ENCODE peak calls at places on chromosomes 13 and 19, in ten cellular contexts. T, O, J, I, W, B, D, C, M and N are unnamed samples.

GRCh38 chr19:13255041-13255718 is 105.0 kb downstream of the IER2 start:
- DNase-seq in D (no peak), W (no peak), C (peak; percentile 60), T (no peak), J (no peak), M (no peak), I (no peak), O (no peak), B (no peak), N (no peak)

GRCh38 chr13:85367887-85368286 is 431.3 kb downstream of the SLITRK6 start:
- DNase-seq in D (peak; percentile 44), J (no peak), I (no peak), T (no peak), C (no peak), M (no peak), B (no peak), W (no peak), O (no peak), N (no peak)

GRCh38 chr13:74573654-74574053 is 439.4 kb upstream of the KLF12 start:
- DNase-seq in B (no peak), W (no peak), M (peak; percentile 70), T (peak; percentile 15), O (no peak), D (peak; percentile 6), I (no peak), C (peak; percentile 25), J (no peak), N (no peak)

GRCh38 chr19:2590630-2591399 is 111.7 kb downstream of the GNG7 start:
- DNase-seq in W (no peak), C (no peak), I (no peak), B (no peak), J (no peak), D (no peak), T (no peak), O (no peak), M (no peak), N (no peak)

GRCh38 chr19:46371371-46371901 is 24.5 kb downstream of the PPP5C start:
- DNase-seq in M (no peak), O (no peak), I (no peak), D (no peak), W (no peak), C (no peak), B (no peak), T (peak; percentile 39), J (no peak), N (no peak)

GRCh38 chr19:10553943-10554381 is 10.3 kb downstream of the ATG4D start:
- DNase-seq in M (no peak), O (peak; percentile 86), D (no peak), I (no peak), C (peak; percentile 36), W (no peak), B (no peak), J (peak; percentile 71), T (no peak), N (peak; percentile 83)

GRCh38 chr19:51356159-51356801 is 9.9 kb downstream of the ETFB start:
- DNase-seq in D (no peak), T (no peak), W (no peak), O (no peak), J (no peak), B (no peak), M (no peak), C (no peak), I (no peak), N (no peak)

GRCh38 chr13:49859568-49859967 is 67.1 kb upstream of the KPNA3 start:
- DNase-seq in M (no peak), T (peak; percentile 97), J (no peak), W (peak; percentile 96), C (no peak), I (peak; percentile 60), O (no peak), D (peak; percentile 82), B (no peak), N (no peak)

GRCh38 chr19:45321848-45322247 is 827 bp downstream of the CKM start:
- DNase-seq in O (no peak), D (no peak), T (no peak), I (no peak), W (no peak), C (no peak), B (no peak), M (no peak), J (no peak), N (no peak)

GRCh38 chr13:61358599-61358998 is 57.0 kb downstream of the PCDH20 start:
- DNase-seq in M (no peak), I (no peak), W (no peak), B (no peak), O (no peak), D (no peak), T (no peak), J (no peak), C (no peak), N (no peak)

GRCh38 chr19:18504886-18505610 is 16.8 kb downstream of the ELL start:
- DNase-seq in D (no peak), O (no peak), C (no peak), J (no peak), M (no peak), B (no peak), T (no peak), I (no peak), W (no peak), N (no peak)

GRCh38 chr19:54448037-54448773 is 794 bp upstream of the LENG8 start:
- DNase-seq in O (no peak), C (peak; percentile 54), I (no peak), J (no peak), B (peak; percentile 34), T (peak; percentile 71), M (peak; percentile 46), D (peak; percentile 72), W (peak; percentile 57), N (no peak)

GRCh38 chr13:61276401-61276800 is 139.2 kb downstream of the PCDH20 start:
- DNase-seq in T (no peak), C (no peak), W (no peak), O (no peak), I (no peak), B (no peak), D (no peak), J (no peak), M (no peak), N (no peak)

GRCh38 chr13:97165527-97166425 is 56.4 kb upstream of the MBNL2 start:
- DNase-seq in M (no peak), D (no peak), T (no peak), J (no peak), O (no peak), I (no peak), C (no peak), B (no peak), W (no peak), N (no peak)

GRCh38 chr13:22423261-22423660 is 752.4 kb downstream of the FGF9 start:
- DNase-seq in M (no peak), O (no peak), C (no peak), D (no peak), J (no peak), W (no peak), I (no peak), T (no peak), B (no peak), N (no peak)

GRCh38 chr19:42466521-42467436 is 24.0 kb upstream of the CXCL17 start:
- DNase-seq in D (peak; percentile 73), O (peak; percentile 30), J (peak; percentile 25), W (no peak), I (no peak), C (no peak), B (no peak), T (peak; percentile 34), M (no peak), N (peak; percentile 10)

GRCh38 chr19:46616631-46617322 is 8.1 kb downstream of the PTGIR start:
- DNase-seq in C (peak; percentile 92), J (no peak), I (peak; percentile 49), W (peak; percentile 60), B (peak; percentile 70), D (peak; percentile 82), T (peak; percentile 55), O (peak; percentile 63), M (peak; percentile 82), N (no peak)

DNA sequence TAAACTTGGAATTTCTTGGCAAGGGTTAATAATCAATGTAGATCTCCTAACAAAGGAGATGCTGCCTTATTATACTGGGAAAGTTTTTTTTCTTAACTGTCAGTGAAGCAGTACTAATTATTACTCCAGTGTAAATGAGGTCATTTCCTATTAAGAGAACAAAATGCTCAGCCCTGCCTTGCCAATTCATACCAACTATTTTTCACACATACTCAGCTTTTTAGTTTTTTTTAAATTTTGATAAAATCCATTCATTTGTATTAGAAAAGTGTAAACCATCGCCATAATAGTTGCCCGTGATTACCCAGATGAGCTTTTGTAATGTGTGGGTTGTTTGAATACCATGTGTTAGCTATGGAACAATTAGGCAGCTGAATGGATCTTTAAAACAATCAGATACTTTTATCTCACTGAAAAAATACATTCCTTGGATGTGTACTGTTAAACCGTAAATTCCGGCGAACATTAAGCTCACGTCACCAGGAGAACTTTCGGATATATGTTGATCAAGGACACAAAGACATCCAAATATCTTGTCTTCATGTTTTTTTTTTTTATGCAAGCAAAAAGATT is 95.8 kb upstream of the ZNF536 start:
- DNase-seq in M (no peak), W (no peak), J (no peak), C (no peak), B (no peak), D (no peak), I (no peak), O (no peak), T (no peak), N (no peak)
- TF ChIP-seq CTCF in M (no peak), W (no peak), J (no peak), C (no peak), B (no peak), D (no peak), I (no peak), O (no peak), T (no peak), N (no peak)

GRCh38 chr19:1468274-1469199 is 10.5 kb downstream of the C19orf25 start:
- DNase-seq in W (no peak), O (no peak), J (no peak), D (no peak), C (no peak), T (peak; percentile 61), I (no peak), M (peak; percentile 69), B (no peak), N (peak; percentile 79)
- TF ChIP-seq CTCF in W (peak; percentile 26), O (peak; percentile 31), J (peak; percentile 6), D (no peak), C (no peak), T (no peak), I (peak; percentile 18), M (no peak), B (no peak), N (no peak)

GRCh38 chr13:36476661-36477060 is 44.4 kb downstream of the CCNA1 start:
- DNase-seq in B (no peak), C (no peak), M (no peak), J (no peak), W (no peak), T (no peak), O (no peak), I (no peak), D (no peak), N (no peak)

GRCh38 chr13:36480726-36481485 is 48.6 kb downstream of the CCNA1 start:
- DNase-seq in O (no peak), D (no peak), C (peak; percentile 33), I (no peak), T (no peak), J (no peak), B (no peak), M (no peak), W (no peak), N (no peak)

GRCh38 chr13:36475468-36475867 is 43.2 kb downstream of the CCNA1 start:
- DNase-seq in I (no peak), T (peak; percentile 30), D (peak; percentile 22), J (no peak), C (peak; percentile 58), B (no peak), W (no peak), M (peak; percentile 58), O (no peak), N (no peak)
- TF ChIP-seq CTCF in I (no peak), T (peak; percentile 20), D (peak; percentile 16), J (no peak), C (peak; percentile 39), B (no peak), W (no peak), M (no peak), O (no peak), N (no peak)

GRCh38 chr13:113607056-113607455 is 22.5 kb downstream of the TFDP1 start:
- DNase-seq in C (no peak), B (no peak), I (no peak), W (no peak), T (no peak), J (no peak), M (no peak), O (no peak), D (no peak), N (no peak)
- TF ChIP-seq CTCF in C (no peak), B (no peak), I (no peak), W (no peak), T (no peak), J (no peak), M (no peak), O (no peak), D (no peak), N (no peak)